ENCODE peak calls at places on chromosomes 11 and 22, in nine cellular contexts. M is NCI-H1417; R is activated CD4-positive, alpha-beta T cell treated with anti-CD3 and anti-CD28 coated beads, Interleukin-2, amount 50 U/mL, for 1 hour; C is ACHN; K is nephron progenitor cell; V is NCI-H2081; Z is effector memory CD4-positive, alpha-beta T cell; D is SW480; J is T-cell. T is an unnamed sample.
A peak's percentile ranks its signal among the peaks of the same experiment; 100 is the strongest.

GRCh38 chr22:29994027-29994715 is 86.1 kb upstream of the HORMAD2 start:
- DNase-seq in M (no peak), R (no peak), C (peak; percentile 49), K (no peak), V (peak; percentile 7), Z (no peak), D (peak; percentile 73), J (no peak), T (no peak)

GRCh38 chr11:18111005-18111404 is 5.1 kb upstream of the SAAL1 start:
- DNase-seq in M (no peak), R (no peak), C (peak; percentile 6), K (no peak), V (no peak), Z (no peak), D (no peak), J (no peak), T (no peak)

GRCh38 chr11:125333354-125334077 is 162.5 kb downstream of the FEZ1 start:
- DNase-seq in M (no peak), R (no peak), C (no peak), K (no peak), V (no peak), Z (no peak), D (no peak), J (no peak), T (no peak)

GRCh38 chr22:44151661-44152060 is 29.1 kb upstream of the PARVG start:
- DNase-seq in M (no peak), R (no peak), C (peak; percentile 36), K (no peak), V (no peak), Z (no peak), D (peak; percentile 8), J (no peak), T (no peak)

GRCh38 chr11:80844110-80844509 is 1403.3 kb upstream of the TENM4 start:
- DNase-seq in M (no peak), R (no peak), C (no peak), K (no peak), V (no peak), Z (no peak), D (no peak), J (no peak), T (no peak)

GRCh38 chr22:38262051-38262795 is 10.6 kb downstream of the TMEM184B start:
- DNase-seq in M (no peak), R (peak; percentile 44), C (peak; percentile 32), K (no peak), V (no peak), Z (peak; percentile 11), D (no peak), J (peak; percentile 24), T (no peak)

GRCh38 chr11:98679673-98680072 is 341.1 kb upstream of the CNTN5 start:
- DNase-seq in M (no peak), R (no peak), C (no peak), K (no peak), V (no peak), Z (no peak), D (no peak), J (no peak), T (no peak)

GRCh38 chr11:70005107-70005818 is 72.9 kb upstream of the ANO1 start:
- DNase-seq in M (no peak), R (no peak), C (no peak), K (no peak), V (no peak), Z (no peak), D (peak; percentile 37), J (no peak), T (no peak)

T was measured in NCI-H2227 treated with DMSO at 0.1 percent for 48 hours.